ENCODE peak calls at places on chromosomes 13 and 19, in five cellular contexts. H, L, F, P and G are unnamed samples. For H3K4me1, the result is how much of the 10 kb centered on the place peaks cover.

GRCh38 chr13:32153056-32153455 is 121.5 kb downstream of the FRY start:
- DNase-seq in H (no peak), L (no peak), F (no peak), P (peak), G (no peak)

GRCh38 chr13:43196750-43197149 is 173.4 kb downstream of the DNAJC15 start:
- DNase-seq in H (no peak), L (no peak), F (no peak), P (no peak), G (no peak)

GRCh38 chr13:93534181-93534700 is 307.6 kb downstream of the GPC6 start:
- DNase-seq in H (no peak), L (no peak), F (no peak), P (no peak), G (peak)

GRCh38 chr13:110509478-110509926 is 52.0 kb downstream of the RAB20 start:
- DNase-seq in H (no peak), L (no peak), F (no peak), P (no peak), G (no peak)

GRCh38 chr13:34913040-34913439 is 29.0 kb upstream of the NBEA start:
- DNase-seq in H (no peak), L (no peak), F (no peak), P (peak), G (no peak)

GRCh38 chr13:50275392-50276063 is 260.3 kb downstream of the KCNRG start:
- DNase-seq in H (no peak), L (no peak), F (no peak), P (no peak), G (no peak)

GRCh38 chr19:6887326-6887725 is at the start of gene ADGRE1:
- DNase-seq in H (no peak), L (no peak), F (no peak), P (no peak), G (no peak)

GRCh38 chr19:17394891-17395415 is 957 bp upstream of the CCDC194 start:
- DNase-seq in H (peak), L (peak), F (peak), P (peak), G (peak)

GRCh38 chr13:28494537-28494860 is 429 bp downstream of the FLT1 start:
- DNase-seq in H (no peak), L (no peak), F (no peak), P (no peak), G (no peak)

GRCh38 chr13:112575680-112576079 is 12.3 kb downstream of the TUBGCP3 start:
- DNase-seq in H (no peak), L (no peak), F (no peak), P (no peak), G (no peak)

GRCh38 chr13:107365466-107366215 is 797.7 kb upstream of the ARGLU1 start:
- DNase-seq in H (no peak), L (no peak), F (no peak), P (no peak), G (no peak)

GRCh38 chr13:111904701-111905608 is 162.0 kb upstream of the SOX1 start:
- DNase-seq in H (peak), L (no peak), F (no peak), P (no peak), G (no peak)

GRCh38 chr13:41327994-41328778 is 17.1 kb downstream of the NAA16 start:
- DNase-seq in H (no peak), L (no peak), F (no peak), P (no peak), G (no peak)

GRCh38 chr13:70893832-70894231 is 785.6 kb upstream of the KLHL1 start:
- DNase-seq in H (no peak), L (no peak), F (no peak), P (no peak), G (no peak)

GRCh38 chr19:30757836-30758617 is 385.8 kb downstream of the ZNF536 start:
- DNase-seq in H (no peak), L (no peak), F (no peak), P (no peak), G (no peak)

DNA sequence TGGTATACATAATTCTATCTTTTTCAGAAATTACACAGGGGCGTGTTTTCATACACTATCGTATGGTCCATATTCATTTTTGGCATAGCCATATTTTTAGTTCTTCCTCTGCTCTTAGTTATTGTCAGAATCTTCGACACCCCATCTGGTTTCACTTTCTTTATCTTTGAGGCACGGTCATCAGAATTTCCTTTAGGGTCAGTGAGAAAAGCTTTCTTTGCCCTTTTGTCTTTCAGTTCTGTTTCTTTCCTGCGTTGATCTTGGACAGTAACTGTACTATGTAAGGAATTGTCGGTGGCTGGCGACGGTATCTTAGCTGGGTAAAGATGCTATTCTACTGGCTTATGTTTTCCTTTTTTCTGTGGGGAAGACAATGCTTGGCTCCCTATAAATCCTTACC is 10.6 kb upstream of the KIR2DL4 start:
- DNase-seq in H (no peak), L (no peak), F (no peak), P (no peak), G (no peak)
- H3K4me3 ChIP-seq in H (no peak), L (no peak), F (no peak), P (peak), G (no peak)

DNA sequence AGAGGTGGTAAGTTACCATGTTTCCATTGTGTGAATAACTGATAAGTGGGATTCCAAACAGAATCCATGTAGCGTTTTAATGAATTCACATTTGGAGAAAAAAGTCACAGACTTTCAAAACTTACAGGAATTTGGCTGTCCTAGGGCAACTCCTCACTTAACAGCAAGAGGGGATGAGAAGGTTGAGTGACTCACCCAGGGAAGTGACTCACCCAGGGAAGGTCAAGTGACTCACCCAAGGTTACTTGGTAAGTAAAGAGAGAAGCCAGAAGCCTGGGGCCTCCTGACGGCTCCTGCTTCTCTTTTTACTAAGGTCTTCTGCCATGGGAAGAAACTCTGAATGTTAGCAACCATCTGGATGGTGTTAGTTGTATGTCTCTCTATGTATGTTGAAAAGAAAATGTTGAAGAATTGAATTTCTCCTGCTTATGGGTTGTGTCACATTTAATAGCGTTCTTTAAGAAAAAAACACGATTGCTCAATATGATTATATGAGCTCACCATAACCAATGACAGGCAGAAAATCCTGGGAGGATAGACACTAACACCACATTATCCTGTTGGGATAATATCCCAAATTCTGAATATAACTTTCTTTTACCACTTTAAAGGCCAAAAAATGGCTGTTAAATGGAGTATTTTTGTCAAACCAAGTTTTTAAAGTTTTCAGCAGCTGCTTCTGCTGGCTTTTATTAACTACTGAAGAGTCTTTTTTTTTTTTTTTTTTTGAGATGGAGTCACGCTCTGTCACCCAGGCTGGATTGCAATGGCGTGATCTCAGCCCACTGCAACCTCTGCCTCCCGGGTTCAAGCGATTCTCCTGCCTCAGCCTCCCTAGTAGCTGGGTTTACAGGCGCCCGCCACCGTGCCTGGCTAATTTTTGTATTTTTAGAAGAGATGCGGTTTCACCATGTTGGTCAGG is 195.6 kb downstream of the GGACT start:
- DNase-seq in H (peak), L (no peak), F (peak), P (peak), G (peak)
- TF ChIP-seq POLR2A in H (no peak), L (no peak), F (no peak), P (no peak), G (no peak)

DNA sequence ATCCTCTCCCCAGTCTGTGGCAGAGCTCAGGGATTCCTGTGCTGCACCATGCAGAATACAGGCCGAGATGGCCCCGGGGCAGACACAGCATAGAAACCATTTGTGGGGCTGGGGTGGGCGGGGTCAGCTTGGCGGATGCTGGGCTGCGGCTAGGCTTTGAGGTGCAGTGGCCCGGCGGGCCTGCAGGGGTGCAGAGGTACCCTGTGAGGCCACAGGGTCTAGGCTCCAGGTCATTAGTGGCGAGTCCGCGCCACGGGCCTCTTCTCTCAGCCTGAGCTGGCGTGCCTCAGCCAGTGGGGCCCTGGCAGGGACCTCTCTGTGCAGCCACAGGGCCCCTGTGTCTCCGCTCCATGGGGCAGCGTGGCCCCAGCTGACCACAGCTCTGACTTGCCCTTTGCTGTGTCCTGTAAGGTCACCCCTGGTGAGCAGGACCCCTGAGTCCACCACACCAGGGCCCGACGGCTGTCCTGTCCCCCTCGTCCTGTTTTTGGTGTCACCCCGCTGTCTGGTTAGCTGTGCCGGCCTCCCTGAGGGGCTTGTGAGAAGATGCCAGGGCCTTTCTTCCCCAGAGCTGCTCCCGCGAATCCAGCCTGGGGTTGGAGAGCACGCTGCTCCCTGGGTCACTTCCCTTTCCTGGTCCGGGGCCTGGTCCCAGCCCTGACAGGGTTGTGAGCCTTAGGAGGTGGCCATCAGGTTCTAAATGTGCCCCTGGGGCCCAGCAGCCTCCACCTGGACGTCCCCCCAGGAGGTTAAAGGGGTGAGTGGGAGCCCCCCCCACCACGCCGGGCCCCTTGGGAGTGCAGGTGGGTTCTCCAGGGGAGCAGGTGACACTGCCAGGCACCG is 12.1 kb downstream of the KDM4B start:
- DNase-seq in H (no peak), L (peak), F (no peak), P (no peak), G (no peak)
- H3K4me1 ChIP-seq in H (under half), L (half or more), F (under half), P (under half), G (under half)

GRCh38 chr19:47483800-47484690 is at the start of gene KPTN:
- DNase-seq in H (peak), L (peak), F (peak), P (peak), G (peak)
- H3K4me3 ChIP-seq in H (peak), L (peak), F (peak), P (peak), G (peak)

GRCh38 chr19:14516746-14517438 is 1.3 kb downstream of the DNAJB1 start:
- DNase-seq in H (no peak), L (no peak), F (no peak), P (no peak), G (no peak)

GRCh38 chr19:14516048-14516534 is 2.1 kb downstream of the DNAJB1 start:
- DNase-seq in H (no peak), L (no peak), F (no peak), P (no peak), G (no peak)

GRCh38 chr19:14517446-14517839 is 754 bp downstream of the DNAJB1 start:
- DNase-seq in H (peak), L (no peak), F (no peak), P (no peak), G (no peak)

GRCh38 chr19:14514215-14514871 is 3.9 kb downstream of the DNAJB1 start:
- DNase-seq in H (no peak), L (no peak), F (no peak), P (no peak), G (no peak)

DNA sequence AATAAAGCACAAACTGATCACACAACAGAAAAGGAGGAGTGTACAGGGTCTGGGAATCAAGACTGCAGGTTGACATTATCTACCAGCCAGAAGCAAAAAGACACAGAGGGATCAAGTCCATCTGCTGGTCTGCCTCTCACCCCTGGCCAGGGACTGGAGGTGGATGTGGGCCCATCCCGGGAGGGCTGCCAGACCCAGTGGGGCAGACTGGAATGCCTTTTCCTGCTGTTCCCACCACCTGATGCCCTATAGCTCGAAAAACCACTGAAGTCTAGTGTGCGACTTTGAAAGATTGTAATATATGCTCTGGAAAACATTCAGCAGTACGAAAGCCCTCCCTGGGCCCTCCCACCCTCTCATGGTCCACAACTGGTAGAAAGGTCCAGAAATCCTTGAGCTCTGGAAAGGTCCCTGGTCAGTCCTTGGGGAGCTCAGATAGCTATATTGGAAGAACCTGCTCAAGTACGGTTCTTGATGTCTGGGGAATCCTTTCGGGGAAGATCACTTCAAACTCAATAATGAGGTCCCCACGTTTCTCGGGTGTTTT is 2.6 kb downstream of the DNAJB1 start:
- DNase-seq in H (no peak), L (peak), F (no peak), P (no peak), G (no peak)
- TF ChIP-seq POLR2A in H (no peak), L (no peak), F (no peak), P (no peak), G (no peak)

GRCh38 chr13:48976677-48977625 is 1.2 kb downstream of the FNDC3A start:
- DNase-seq in H (no peak), L (no peak), F (no peak), P (peak), G (no peak)
- H3K4me1 ChIP-seq in H (under half), L (under half), F (under half), P (under half), G (under half)